ENCODE peak calls at places on chromosome 21, in eight cellular contexts. G, Q, T, N, Z, Y, R and U are unnamed samples.

GRCh38 chr21:32907521-32907920 is 118.2 kb upstream of the OLIG2 start:
- DNase-seq in G (no peak), Q (no peak), T (no peak), N (no peak), Z (no peak), Y (no peak), R (no peak), U (no peak)

GRCh38 chr21:29938968-29939858 is 583 bp downstream of the GRIK1 start:
- DNase-seq in G (no peak), Q (no peak), T (no peak), N (peak; percentile 2), Z (peak; percentile 63), Y (peak; percentile 11), R (peak; percentile 18), U (no peak)

GRCh38 chr21:15257646-15258045 is 192.8 kb upstream of the NRIP1 start:
- DNase-seq in G (no peak), Q (no peak), T (no peak), N (no peak), Z (no peak), Y (no peak), R (no peak), U (no peak)

GRCh38 chr21:14645702-14646101 is 99.6 kb upstream of the SAMSN1 start:
- DNase-seq in G (no peak), Q (no peak), T (no peak), N (no peak), Z (no peak), Y (no peak), R (no peak), U (no peak)

GRCh38 chr21:41318218-41318617 is 1.6 kb downstream of the FAM3B start:
- DNase-seq in G (no peak), Q (no peak), T (no peak), N (no peak), Z (no peak), Y (no peak), R (no peak), U (no peak)

GRCh38 chr21:35367558-35367957 is 318.5 kb upstream of the RUNX1 start:
- DNase-seq in G (no peak), Q (no peak), T (no peak), N (no peak), Z (no peak), Y (no peak), R (no peak), U (no peak)

GRCh38 chr21:40902299-40902698 is 55.3 kb upstream of the DSCAM start:
- DNase-seq in G (no peak), Q (no peak), T (no peak), N (no peak), Z (no peak), Y (no peak), R (no peak), U (no peak)

GRCh38 chr21:32330784-32331311 is 32.2 kb downstream of the MRAP start:
- DNase-seq in G (no peak), Q (no peak), T (no peak), N (no peak), Z (no peak), Y (no peak), R (no peak), U (no peak)

GRCh38 chr21:41442496-41443186 is 16.6 kb downstream of the MX1 start:
- DNase-seq in G (no peak), Q (no peak), T (no peak), N (peak; percentile 75), Z (no peak), Y (no peak), R (no peak), U (no peak)

GRCh38 chr21:44347911-44348451 is 5.4 kb upstream of the TRPM2 start:
- DNase-seq in G (no peak), Q (no peak), T (no peak), N (no peak), Z (peak; percentile 68), Y (no peak), R (no peak), U (no peak)

GRCh38 chr21:25997788-25998611 is 172.6 kb downstream of the APP start:
- DNase-seq in G (no peak), Q (no peak), T (no peak), N (no peak), Z (no peak), Y (no peak), R (no peak), U (peak; percentile 86)

GRCh38 chr21:37220981-37221664 is 46.0 kb downstream of the VPS26C start:
- DNase-seq in G (peak; percentile 97), Q (peak; percentile 95), T (peak; percentile 78), N (peak; percentile 94), Z (peak; percentile 98), Y (peak; percentile 94), R (peak; percentile 92), U (peak; percentile 66)
- TF ChIP-seq CTCF in G (peak; percentile 37), Q (no peak), T (peak; percentile 26), N (no peak), Z (peak; percentile 8), Y (peak; percentile 31), R (peak; percentile 30), U (peak; percentile 52)

DNA sequence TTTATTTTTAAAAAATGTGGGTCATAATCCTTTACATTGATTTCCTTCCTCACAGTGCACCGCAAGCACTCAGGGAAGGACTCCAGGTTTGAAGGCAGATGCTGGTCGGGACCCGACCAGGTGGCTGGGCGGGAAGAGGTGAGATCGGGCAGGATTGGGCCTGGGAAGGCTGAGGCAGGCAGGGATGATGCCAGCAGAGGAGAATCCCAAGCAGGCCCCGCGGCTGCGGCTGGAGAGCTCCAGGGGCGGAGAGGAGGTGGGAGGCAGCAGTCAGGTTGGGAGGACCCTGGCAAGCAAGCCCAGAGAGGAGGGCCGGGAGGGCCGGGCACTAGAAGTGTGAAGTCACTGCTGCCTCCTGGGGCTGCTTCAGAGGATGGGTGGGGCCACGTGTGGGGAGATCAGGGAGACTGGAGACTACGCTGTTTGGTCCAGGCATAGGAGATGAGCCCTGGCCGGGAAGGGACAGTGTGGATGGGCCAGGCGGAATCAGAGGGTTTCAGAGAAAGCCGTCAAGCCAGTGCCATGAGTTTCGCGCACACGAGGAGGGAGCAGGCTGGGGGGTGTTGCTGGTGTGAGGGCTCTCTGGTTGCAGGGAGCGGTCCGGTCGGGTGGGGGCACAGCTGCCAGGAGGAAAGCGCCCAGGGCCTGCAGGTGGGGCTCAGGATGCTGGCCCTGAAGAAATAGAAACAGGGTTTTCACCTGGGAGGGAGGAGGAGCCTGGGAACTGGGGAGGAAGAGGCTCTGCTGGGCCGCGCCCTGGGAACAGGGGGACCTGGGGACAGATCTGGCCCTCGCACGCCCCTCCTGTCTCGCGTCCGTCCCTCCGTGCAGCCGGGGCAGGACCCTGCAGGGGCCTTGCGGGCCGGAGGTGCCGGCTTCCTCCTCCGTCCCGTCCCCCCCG is 890 bp upstream of the COL18A1 start:
- DNase-seq in G (peak; percentile 69), Q (no peak), T (no peak), N (peak; percentile 58), Z (peak; percentile 84), Y (no peak), R (peak; percentile 67), U (no peak)
- H3K4me3 ChIP-seq in G (peak overlapping the region; percentile 83), Q (peak overlapping the region; percentile 19), T (peak overlapping the region; percentile 15), N (peak overlapping the region; percentile 36), Z (peak overlapping the region; percentile 47), Y (peak overlapping the region; percentile 54), R (peak overlapping the region; percentile 20), U (peak overlapping the region; percentile 46)

GRCh38 chr21:42781981-42782722 is 97.2 kb downstream of the WDR4 start:
- DNase-seq in G (no peak), Q (peak; percentile 45), T (no peak), N (no peak), Z (peak; percentile 47), Y (peak; percentile 69), R (no peak), U (no peak)

GRCh38 chr21:42782723-42783247 is 96.6 kb downstream of the WDR4 start:
- DNase-seq in G (no peak), Q (no peak), T (no peak), N (no peak), Z (no peak), Y (peak; percentile 32), R (no peak), U (no peak)

GRCh38 chr21:42779431-42779861 is 99.9 kb downstream of the WDR4 start:
- DNase-seq in G (no peak), Q (no peak), T (no peak), N (no peak), Z (peak; percentile 49), Y (no peak), R (no peak), U (no peak)

GRCh38 chr21:42784276-42784675 is 95.1 kb downstream of the WDR4 start:
- DNase-seq in G (no peak), Q (no peak), T (no peak), N (no peak), Z (peak; percentile 73), Y (peak; percentile 28), R (no peak), U (no peak)

DNA sequence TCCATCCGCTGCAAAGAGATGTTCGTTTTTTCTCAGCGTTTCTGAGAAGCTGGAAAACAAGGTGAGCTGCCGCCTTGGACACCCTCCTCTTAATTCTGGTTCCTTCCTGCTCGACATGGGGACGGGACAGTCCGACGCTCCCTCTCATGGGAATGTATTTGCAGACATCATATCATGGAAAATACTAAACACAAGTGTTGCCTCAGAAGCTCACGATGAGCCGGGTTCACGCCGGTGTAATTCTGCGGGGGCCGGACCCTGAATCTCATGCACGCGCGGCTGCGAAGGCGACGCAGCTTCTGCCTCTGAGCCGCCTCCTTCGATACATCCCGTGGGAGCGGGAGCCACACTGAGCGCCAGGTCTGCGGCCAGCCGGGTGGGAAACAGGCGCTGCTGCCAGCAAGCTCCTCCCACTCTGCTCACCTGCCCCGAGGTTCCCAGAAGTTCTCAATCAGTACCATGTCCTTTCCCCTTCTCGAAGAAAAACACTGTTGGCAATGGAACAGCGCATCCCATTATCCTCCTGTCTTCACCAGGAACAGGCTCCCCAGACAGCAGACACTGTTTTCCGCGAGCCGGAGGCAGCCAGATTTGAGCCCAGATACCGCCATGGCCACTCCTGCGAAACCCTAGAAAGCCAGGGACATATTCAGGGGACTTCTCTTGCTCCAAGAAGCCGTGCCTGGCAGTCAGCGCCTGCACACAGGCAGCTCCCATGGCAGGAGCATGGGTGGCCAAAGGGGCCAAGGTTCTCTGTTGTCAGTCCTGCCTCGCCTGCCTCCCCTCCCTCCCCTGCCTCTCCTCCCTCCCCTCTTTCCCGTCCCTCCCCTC is 98.0 kb downstream of the WDR4 start:
- DNase-seq in G (no peak), Q (peak; percentile 47), T (no peak), N (no peak), Z (peak; percentile 82), Y (peak; percentile 83), R (no peak), U (no peak)
- TF ChIP-seq CTCF in G (no peak), Q (no peak), T (no peak), N (no peak), Z (no peak), Y (no peak), R (no peak), U (peak; percentile 24)

DNA sequence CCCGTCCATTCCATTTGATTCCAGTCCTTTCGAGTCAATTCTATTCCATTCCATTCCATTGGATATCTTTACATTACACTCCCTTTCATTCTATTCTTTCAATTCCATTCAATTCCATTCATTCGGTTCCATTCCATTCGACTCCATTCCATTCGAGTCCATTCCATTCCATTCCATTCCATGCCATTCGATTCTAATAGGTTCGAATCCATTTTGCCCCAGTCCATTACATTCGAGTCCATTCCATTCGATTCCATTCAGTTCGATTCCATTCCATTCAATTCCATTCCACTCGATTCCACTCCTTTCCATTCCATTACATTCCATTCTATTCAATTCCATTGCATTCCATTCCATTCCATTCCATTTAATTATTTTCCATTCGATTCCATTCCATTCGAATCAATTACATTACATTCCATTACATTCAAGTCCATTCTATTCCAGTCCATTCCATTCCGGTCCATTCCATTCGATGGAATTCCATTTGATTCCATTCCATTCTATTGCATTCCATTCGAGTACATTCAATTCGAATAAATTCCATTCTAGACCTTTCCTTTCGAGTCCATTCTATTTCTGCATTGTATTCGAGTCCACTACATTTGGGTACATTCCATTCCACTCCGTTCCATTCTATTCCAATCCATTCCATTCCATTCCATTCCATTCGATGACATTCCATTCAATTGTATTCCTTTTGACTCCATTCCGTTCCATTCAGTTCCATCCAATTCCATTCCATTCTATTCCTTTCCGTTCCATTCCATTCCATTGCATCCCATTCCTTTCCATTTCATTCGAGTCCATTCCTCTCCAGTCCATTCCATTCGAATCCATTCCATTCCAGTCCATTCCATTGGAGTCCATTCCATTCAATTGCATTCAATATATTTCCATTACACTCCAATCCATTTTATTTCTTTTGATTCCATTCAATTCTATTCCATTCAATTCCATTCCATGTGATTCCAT is 2604.8 kb upstream of the TPTE start:
- DNase-seq in G (no peak), Q (no peak), T (no peak), N (no peak), Z (no peak), Y (no peak), R (no peak), U (no peak)
- H3K4me3 ChIP-seq in G (no peak overlapping the region), Q (no peak overlapping the region), T (no peak overlapping the region), N (no peak overlapping the region), Z (no peak overlapping the region), Y (no peak overlapping the region), R (no peak overlapping the region), U (no peak overlapping the region)